ENCODE peak calls at places on chromosomes 12 and 14, in ten cellular contexts. One of them, this sample, is unnamed.

GRCh38 chr12:102388469-102388868 is 91.9 kb downstream of the IGF1 start:
- DNase-seq in NCI-H748 treated with DMSO at 0.1 percent for 48 hours: no peak
- DNase-seq in skeletal muscle cell: no peak
- DNase-seq in neural progenitor cell: no peak
- DNase-seq in effector memory CD8-positive, alpha-beta T cell: no peak
- DNase-seq in hepatic stellate cell: no peak
- DNase-seq in glutamatergic neuron: no peak
- DNase-seq in fibroblast of villous mesenchyme: peak
- DNase-seq in NCI-H1092 treated with DMSO at 0.1 percent for 48 hours: no peak
- DNase-seq in prostate gland: no peak
- DNase-seq in this sample: no peak

GRCh38 chr12:26238341-26239126 is 43.2 kb downstream of the SSPN start:
- DNase-seq in hepatic stellate cell: no peak
- DNase-seq in NCI-H748 treated with DMSO at 0.1 percent for 48 hours: no peak
- DNase-seq in prostate gland: no peak
- DNase-seq in fibroblast of villous mesenchyme: no peak
- DNase-seq in skeletal muscle cell: no peak
- DNase-seq in effector memory CD8-positive, alpha-beta T cell: no peak
- DNase-seq in neural progenitor cell: no peak
- DNase-seq in glutamatergic neuron: no peak
- DNase-seq in NCI-H1092 treated with DMSO at 0.1 percent for 48 hours: no peak
- DNase-seq in this sample: no peak

GRCh38 chr14:81344461-81345160 is 55.5 kb downstream of the STON2 start:
- DNase-seq in prostate gland: no peak
- DNase-seq in NCI-H748 treated with DMSO at 0.1 percent for 48 hours: no peak
- DNase-seq in glutamatergic neuron: no peak
- DNase-seq in skeletal muscle cell: no peak
- DNase-seq in neural progenitor cell: no peak
- DNase-seq in hepatic stellate cell: no peak
- DNase-seq in effector memory CD8-positive, alpha-beta T cell: no peak
- DNase-seq in NCI-H1092 treated with DMSO at 0.1 percent for 48 hours: no peak
- DNase-seq in fibroblast of villous mesenchyme: no peak
- DNase-seq in this sample: no peak

GRCh38 chr14:65631040-65631439 is 218.5 kb downstream of the FUT8 start:
- DNase-seq in hepatic stellate cell: no peak
- DNase-seq in NCI-H748 treated with DMSO at 0.1 percent for 48 hours: no peak
- DNase-seq in fibroblast of villous mesenchyme: no peak
- DNase-seq in effector memory CD8-positive, alpha-beta T cell: no peak
- DNase-seq in skeletal muscle cell: no peak
- DNase-seq in glutamatergic neuron: no peak
- DNase-seq in prostate gland: no peak
- DNase-seq in neural progenitor cell: no peak
- DNase-seq in NCI-H1092 treated with DMSO at 0.1 percent for 48 hours: no peak
- DNase-seq in this sample: no peak

GRCh38 chr12:124105546-124105945 is 132.5 kb downstream of the ZNF664 start:
- DNase-seq in effector memory CD8-positive, alpha-beta T cell: no peak
- DNase-seq in skeletal muscle cell: no peak
- DNase-seq in neural progenitor cell: no peak
- DNase-seq in NCI-H748 treated with DMSO at 0.1 percent for 48 hours: no peak
- DNase-seq in prostate gland: no peak
- DNase-seq in fibroblast of villous mesenchyme: no peak
- DNase-seq in glutamatergic neuron: no peak
- DNase-seq in hepatic stellate cell: no peak
- DNase-seq in NCI-H1092 treated with DMSO at 0.1 percent for 48 hours: no peak
- DNase-seq in this sample: no peak

GRCh38 chr12:109771746-109772621 is 58.4 kb downstream of the FAM222A start:
- DNase-seq in glutamatergic neuron: no peak
- DNase-seq in fibroblast of villous mesenchyme: no peak
- DNase-seq in NCI-H1092 treated with DMSO at 0.1 percent for 48 hours: no peak
- DNase-seq in skeletal muscle cell: no peak
- DNase-seq in NCI-H748 treated with DMSO at 0.1 percent for 48 hours: no peak
- DNase-seq in neural progenitor cell: no peak
- DNase-seq in hepatic stellate cell: no peak
- DNase-seq in prostate gland: no peak
- DNase-seq in effector memory CD8-positive, alpha-beta T cell: no peak
- DNase-seq in this sample: no peak

GRCh38 chr14:26383286-26383685 is 214.5 kb downstream of the NOVA1 start:
- DNase-seq in NCI-H1092 treated with DMSO at 0.1 percent for 48 hours: no peak
- DNase-seq in NCI-H748 treated with DMSO at 0.1 percent for 48 hours: no peak
- DNase-seq in fibroblast of villous mesenchyme: no peak
- DNase-seq in prostate gland: no peak
- DNase-seq in hepatic stellate cell: no peak
- DNase-seq in neural progenitor cell: no peak
- DNase-seq in effector memory CD8-positive, alpha-beta T cell: no peak
- DNase-seq in glutamatergic neuron: no peak
- DNase-seq in skeletal muscle cell: no peak
- DNase-seq in this sample: no peak

GRCh38 chr12:117144599-117144998 is 45.4 kb upstream of the TESC start:
- DNase-seq in prostate gland: no peak
- DNase-seq in skeletal muscle cell: no peak
- DNase-seq in glutamatergic neuron: no peak
- DNase-seq in neural progenitor cell: no peak
- DNase-seq in NCI-H1092 treated with DMSO at 0.1 percent for 48 hours: no peak
- DNase-seq in fibroblast of villous mesenchyme: no peak
- DNase-seq in NCI-H748 treated with DMSO at 0.1 percent for 48 hours: no peak
- DNase-seq in hepatic stellate cell: no peak
- DNase-seq in effector memory CD8-positive, alpha-beta T cell: no peak
- DNase-seq in this sample: no peak

GRCh38 chr12:100404769-100405407 is 48.0 kb downstream of the SLC17A8 start:
- DNase-seq in prostate gland: peak
- DNase-seq in hepatic stellate cell: no peak
- DNase-seq in neural progenitor cell: peak
- DNase-seq in NCI-H748 treated with DMSO at 0.1 percent for 48 hours: peak
- DNase-seq in NCI-H1092 treated with DMSO at 0.1 percent for 48 hours: peak
- DNase-seq in effector memory CD8-positive, alpha-beta T cell: no peak
- DNase-seq in glutamatergic neuron: peak
- DNase-seq in skeletal muscle cell: peak
- DNase-seq in fibroblast of villous mesenchyme: peak
- DNase-seq in this sample: peak

GRCh38 chr12:106945261-106945851 is 10.4 kb upstream of the TMEM263 start:
- DNase-seq in skeletal muscle cell: no peak
- DNase-seq in neural progenitor cell: peak
- DNase-seq in effector memory CD8-positive, alpha-beta T cell: no peak
- DNase-seq in prostate gland: no peak
- DNase-seq in hepatic stellate cell: no peak
- DNase-seq in glutamatergic neuron: no peak
- DNase-seq in NCI-H748 treated with DMSO at 0.1 percent for 48 hours: no peak
- DNase-seq in NCI-H1092 treated with DMSO at 0.1 percent for 48 hours: no peak
- DNase-seq in fibroblast of villous mesenchyme: no peak
- DNase-seq in this sample: no peak

GRCh38 chr12:119857036-119857435 is 20.1 kb downstream of the CIT start:
- DNase-seq in effector memory CD8-positive, alpha-beta T cell: no peak
- DNase-seq in prostate gland: no peak
- DNase-seq in glutamatergic neuron: no peak
- DNase-seq in NCI-H748 treated with DMSO at 0.1 percent for 48 hours: no peak
- DNase-seq in neural progenitor cell: no peak
- DNase-seq in NCI-H1092 treated with DMSO at 0.1 percent for 48 hours: no peak
- DNase-seq in skeletal muscle cell: no peak
- DNase-seq in fibroblast of villous mesenchyme: no peak
- DNase-seq in hepatic stellate cell: no peak
- DNase-seq in this sample: no peak

GRCh38 chr14:68856572-68856971 is 63.7 kb upstream of the ZFP36L1 start:
- DNase-seq in prostate gland: no peak
- DNase-seq in fibroblast of villous mesenchyme: peak
- DNase-seq in effector memory CD8-positive, alpha-beta T cell: no peak
- DNase-seq in hepatic stellate cell: no peak
- DNase-seq in NCI-H1092 treated with DMSO at 0.1 percent for 48 hours: no peak
- DNase-seq in neural progenitor cell: no peak
- DNase-seq in NCI-H748 treated with DMSO at 0.1 percent for 48 hours: no peak
- DNase-seq in skeletal muscle cell: no peak
- DNase-seq in glutamatergic neuron: no peak
- DNase-seq in this sample: no peak

GRCh38 chr14:80434574-80435321 is 223.4 kb upstream of the DIO2 start:
- DNase-seq in skeletal muscle cell: no peak
- DNase-seq in neural progenitor cell: no peak
- DNase-seq in glutamatergic neuron: no peak
- DNase-seq in fibroblast of villous mesenchyme: no peak
- DNase-seq in NCI-H748 treated with DMSO at 0.1 percent for 48 hours: no peak
- DNase-seq in NCI-H1092 treated with DMSO at 0.1 percent for 48 hours: no peak
- DNase-seq in effector memory CD8-positive, alpha-beta T cell: no peak
- DNase-seq in hepatic stellate cell: no peak
- DNase-seq in prostate gland: no peak
- DNase-seq in this sample: no peak

GRCh38 chr12:42981379-42981778 is 391.8 kb upstream of the PRICKLE1 start:
- DNase-seq in hepatic stellate cell: peak
- DNase-seq in glutamatergic neuron: no peak
- DNase-seq in NCI-H748 treated with DMSO at 0.1 percent for 48 hours: no peak
- DNase-seq in prostate gland: no peak
- DNase-seq in skeletal muscle cell: no peak
- DNase-seq in effector memory CD8-positive, alpha-beta T cell: no peak
- DNase-seq in neural progenitor cell: peak
- DNase-seq in NCI-H1092 treated with DMSO at 0.1 percent for 48 hours: no peak
- DNase-seq in fibroblast of villous mesenchyme: peak
- DNase-seq in this sample: no peak

GRCh38 chr12:130839770-130840355 is 813 bp upstream of the STX2 start:
- DNase-seq in hepatic stellate cell: no peak
- DNase-seq in prostate gland: no peak
- DNase-seq in fibroblast of villous mesenchyme: no peak
- DNase-seq in NCI-H748 treated with DMSO at 0.1 percent for 48 hours: no peak
- DNase-seq in NCI-H1092 treated with DMSO at 0.1 percent for 48 hours: no peak
- DNase-seq in skeletal muscle cell: no peak
- DNase-seq in glutamatergic neuron: no peak
- DNase-seq in neural progenitor cell: no peak
- DNase-seq in effector memory CD8-positive, alpha-beta T cell: no peak
- DNase-seq in this sample: no peak

This sample was measured in retina.